ENCODE peak calls at places on chromosomes 4 and X, in six cellular contexts. Z, N, J, A, X and O are unnamed samples.

GRCh38 chrX:25389276-25389675 is 373.5 kb upstream of the ARX start:
- DNase-seq in Z (no peak), N (no peak), J (no peak), A (no peak), X (no peak), O (no peak)

GRCh38 chrX:119784747-119785446 is 6.5 kb downstream of the RPL39 start:
- DNase-seq in Z (no peak), N (peak), J (no peak), A (no peak), X (peak), O (peak)

GRCh38 chr4:184762100-184762499 is 28.2 kb upstream of the CENPU start:
- DNase-seq in Z (no peak), N (peak), J (no peak), A (no peak), X (no peak), O (no peak)

GRCh38 chr4:106796866-106797265 is 239.2 kb downstream of the DKK2 start:
- DNase-seq in Z (no peak), N (no peak), J (no peak), A (no peak), X (no peak), O (no peak)

GRCh38 chrX:68498508-68499379 is at the start of gene YIPF6:
- DNase-seq in Z (peak), N (peak), J (peak), A (peak), X (peak), O (peak)

GRCh38 chr4:67714248-67714583 is 13.3 kb upstream of the UBA6 start:
- DNase-seq in Z (no peak), N (no peak), J (no peak), A (no peak), X (no peak), O (peak)

GRCh38 chr4:99755223-99755944 is 61.2 kb upstream of the DAPP1 start:
- DNase-seq in Z (no peak), N (no peak), J (no peak), A (no peak), X (no peak), O (no peak)

GRCh38 chrX:155028749-155029360 is 2.2 kb downstream of the FUNDC2 start:
- DNase-seq in Z (no peak), N (no peak), J (no peak), A (no peak), X (no peak), O (no peak)

GRCh38 chrX:133813991-133814390 is 171.4 kb downstream of the GPC3 start:
- DNase-seq in Z (no peak), N (no peak), J (no peak), A (no peak), X (no peak), O (no peak)